ENCODE peak calls at places on chromosomes 6 and 20, in seven cellular contexts. Z is NCI-H1092; L is activated CD8-positive, alpha-beta T cell treated with anti-CD3 and anti-CD28 coated beads for 36 hours; N is left cardiac atrium; Y is fibroblast of pulmonary artery; J is NCI-H1436 treated with DMSO at 0.1 percent for 48 hours; E is spleen. H is an unnamed sample.

GRCh38 chr6:163707385-163708355 is 293.2 kb downstream of the QKI start:
- DNase-seq in Z (no peak), L (no peak), N (no peak), Y (no peak), J (no peak), E (no peak), H (no peak)

GRCh38 chr6:165042912-165043311 is 266.5 kb downstream of the C6orf118 start:
- DNase-seq in Z (no peak), L (no peak), N (no peak), Y (no peak), J (no peak), E (no peak), H (no peak)

GRCh38 chr6:105326838-105327745 is 75.8 kb downstream of the PREP start:
- DNase-seq in Z (peak), L (no peak), N (no peak), Y (peak), J (no peak), E (no peak), H (no peak)

GRCh38 chr6:150672792-150673191 is 73.1 kb downstream of the PLEKHG1 start:
- DNase-seq in Z (no peak), L (no peak), N (no peak), Y (no peak), J (no peak), E (no peak), H (no peak)

GRCh38 chr20:40414843-40415615 is 274.0 kb downstream of the MAFB start:
- DNase-seq in Z (no peak), L (no peak), N (no peak), Y (no peak), J (no peak), E (no peak), H (no peak)

GRCh38 chr6:13810688-13811446 is 3.5 kb downstream of the MCUR1 start:
- DNase-seq in Z (no peak), L (no peak), N (no peak), Y (no peak), J (no peak), E (no peak), H (no peak)

GRCh38 chr6:140203611-140204553 is 829.4 kb upstream of the CITED2 start:
- DNase-seq in Z (peak), L (no peak), N (no peak), Y (peak), J (no peak), E (no peak), H (no peak)

GRCh38 chr6:75235271-75235670 is 8.3 kb downstream of the COX7A2 start:
- DNase-seq in Z (no peak), L (no peak), N (no peak), Y (no peak), J (no peak), E (no peak), H (no peak)

GRCh38 chr6:31414771-31415270 is 11.4 kb downstream of the MICA start:
- DNase-seq in Z (no peak), L (no peak), N (no peak), Y (no peak), J (no peak), E (no peak), H (no peak)

GRCh38 chr6:37632989-37633550 is 64.6 kb downstream of the MDGA1 start:
- DNase-seq in Z (no peak), L (no peak), N (no peak), Y (no peak), J (no peak), E (no peak), H (no peak)

GRCh38 chr6:114375803-114376202 is 33.0 kb upstream of the HS3ST5 start:
- DNase-seq in Z (no peak), L (no peak), N (no peak), Y (no peak), J (no peak), E (no peak), H (no peak)

GRCh38 chr6:28985396-28986164 is 19.5 kb downstream of the ZNF311 start:
- DNase-seq in Z (peak), L (peak), N (peak), Y (peak), J (peak), E (peak), H (peak)

GRCh38 chr6:125841356-125842090 is 50.8 kb downstream of the NCOA7 start:
- DNase-seq in Z (no peak), L (no peak), N (no peak), Y (no peak), J (no peak), E (no peak), H (no peak)

GRCh38 chr6:82015043-82015442 is 232.5 kb downstream of the IBTK start:
- DNase-seq in Z (no peak), L (no peak), N (no peak), Y (no peak), J (no peak), E (no peak), H (no peak)

GRCh38 chr6:78598966-78599365 is 268.4 kb upstream of the IRAK1BP1 start:
- DNase-seq in Z (no peak), L (no peak), N (no peak), Y (peak), J (no peak), E (no peak), H (no peak)

GRCh38 chr20:41131594-41132387 is 5.6 kb upstream of the PLCG1 start:
- DNase-seq in Z (no peak), L (no peak), N (no peak), Y (no peak), J (no peak), E (no peak), H (no peak)

H was measured in lower lobe of right lung.